ENCODE peak calls at places on chromosomes 13 and 19, in five cellular contexts. D is dorsolateral prefrontal cortex, E is lower lobe of right lung, T is AG04449, K is right atrium auricular region. Z is an unnamed sample.

GRCh38 chr13:42553098-42554046 is 20.6 kb upstream of the TNFSF11 start:
- DNase-seq in D (no peak), E (no peak), T (peak), K (no peak), Z (no peak)

GRCh38 chr19:38956264-38956663 is 19.3 kb downstream of the FBXO17 start:
- DNase-seq in D (no peak), E (no peak), T (no peak), K (no peak), Z (no peak)

GRCh38 chr19:46180701-46181385 is 32.8 kb downstream of the IGFL2 start:
- DNase-seq in E (no peak), T (no peak), K (no peak), D (no peak), Z (no peak)

GRCh38 chr19:32022946-32023832 is 322.2 kb upstream of the ZNF507 start:
- DNase-seq in D (no peak), E (no peak), K (no peak), T (no peak), Z (no peak)

GRCh38 chr19:35908010-35908441 is at the start of gene TYROBP:
- DNase-seq in K (no peak), T (no peak), D (no peak), E (peak), Z (no peak)

GRCh38 chr13:85806553-85807175 is 7.4 kb upstream of the SLITRK6 start:
- DNase-seq in T (peak), E (no peak), D (no peak), K (no peak), Z (no peak)

GRCh38 chr13:80084086-80084676 is 256.7 kb downstream of the SPRY2 start:
- DNase-seq in E (no peak), T (peak), D (no peak), K (no peak), Z (peak)

GRCh38 chr19:4823577-4823976 is 7.9 kb downstream of the TICAM1 start:
- DNase-seq in K (no peak), T (no peak), E (no peak), D (no peak), Z (no peak)

GRCh38 chr19:38852231-38853044 is 2.7 kb upstream of the HNRNPL start:
- DNase-seq in T (no peak), E (peak), K (peak), D (peak), Z (no peak)

GRCh38 chr19:1445932-1446712 is 3.8 kb upstream of the APC2 start:
- DNase-seq in D (peak), T (no peak), K (no peak), E (no peak), Z (no peak)

GRCh38 chr19:2260341-2260751 is 4.1 kb upstream of the JSRP1 start:
- DNase-seq in T (no peak), K (no peak), D (no peak), E (no peak), Z (no peak)

GRCh38 chr19:11073568-11073967 is 15.7 kb upstream of the LDLR start:
- DNase-seq in D (no peak), T (no peak), E (no peak), K (no peak), Z (no peak)

GRCh38 chr13:113083022-113083373 is 22.6 kb upstream of the F7 start:
- DNase-seq in K (no peak), T (no peak), D (no peak), E (peak), Z (no peak)

GRCh38 chr13:44448875-44449274 is 75.3 kb downstream of the SERP2 start:
- DNase-seq in K (no peak), D (no peak), E (no peak), T (no peak), Z (no peak)

GRCh38 chr13:44447783-44448182 is 74.2 kb downstream of the SERP2 start:
- DNase-seq in D (no peak), K (no peak), E (no peak), T (no peak), Z (no peak)

GRCh38 chr13:44449999-44450821 is 76.6 kb downstream of the SERP2 start:
- DNase-seq in D (no peak), K (no peak), E (no peak), T (no peak), Z (no peak)

GRCh38 chr13:44451109-44451508 is 77.5 kb downstream of the SERP2 start:
- DNase-seq in D (peak), T (no peak), E (no peak), K (no peak), Z (no peak)

GRCh38 chr13:44448373-44448772 is 74.7 kb downstream of the SERP2 start:
- DNase-seq in T (no peak), K (no peak), E (no peak), D (no peak), Z (no peak)
- H3K4me3 ChIP-seq in T (no peak), K (no peak), E (no peak), D (no peak), Z (no peak)

GRCh38 chr19:51131780-51132680 is 7.3 kb downstream of the SIGLEC9 start:
- DNase-seq in D (no peak), E (peak), K (peak), T (no peak), Z (peak)
- TF ChIP-seq CTCF in D (no peak), E (no peak), K (no peak), T (no peak), Z (peak)

DNA sequence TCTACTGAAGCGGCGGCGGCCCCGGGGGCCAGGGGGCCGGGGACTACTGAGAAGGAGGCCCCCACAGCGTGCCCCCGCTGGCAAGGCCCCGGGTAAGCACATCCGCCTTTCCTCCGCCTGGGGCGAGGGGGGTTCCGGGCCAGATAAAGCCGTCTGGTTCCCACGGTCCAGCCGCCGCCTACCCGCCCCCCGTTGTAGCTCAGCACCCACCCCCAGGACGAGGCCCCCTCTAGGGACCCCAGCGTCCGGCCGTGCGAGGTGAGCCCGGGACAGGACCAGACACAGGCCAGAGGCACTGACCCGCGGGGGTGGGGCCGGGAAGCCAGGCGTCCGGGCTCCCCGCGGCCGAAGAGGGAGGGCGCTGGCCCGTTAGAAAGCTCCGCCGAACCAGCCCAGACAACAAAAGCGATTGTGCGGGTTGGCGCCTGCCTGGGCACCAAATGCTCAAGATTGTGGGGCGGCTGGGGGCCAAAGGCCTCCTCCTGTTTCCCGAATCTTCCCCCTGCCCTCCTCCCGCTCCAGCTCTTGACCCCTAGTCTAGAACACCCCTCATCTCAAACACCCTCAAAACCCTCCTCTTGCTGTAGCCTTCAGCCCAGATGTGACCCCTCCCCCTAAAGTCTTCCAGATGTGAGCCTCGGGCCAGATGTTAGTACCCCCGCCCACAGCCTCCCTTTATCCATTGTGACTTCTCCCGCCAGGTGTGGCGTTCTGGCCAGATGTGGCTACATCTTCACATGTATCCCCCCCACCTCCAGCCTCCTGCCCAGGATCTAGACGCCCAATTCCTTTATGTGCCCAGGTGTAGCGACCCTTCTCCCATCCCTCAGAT is 867 bp upstream of the LTBP4 start:
- DNase-seq in K (no peak), D (no peak), T (no peak), E (no peak), Z (no peak)
- H3K4me3 ChIP-seq in K (peak), D (peak), T (no peak), E (peak), Z (no peak)

DNA sequence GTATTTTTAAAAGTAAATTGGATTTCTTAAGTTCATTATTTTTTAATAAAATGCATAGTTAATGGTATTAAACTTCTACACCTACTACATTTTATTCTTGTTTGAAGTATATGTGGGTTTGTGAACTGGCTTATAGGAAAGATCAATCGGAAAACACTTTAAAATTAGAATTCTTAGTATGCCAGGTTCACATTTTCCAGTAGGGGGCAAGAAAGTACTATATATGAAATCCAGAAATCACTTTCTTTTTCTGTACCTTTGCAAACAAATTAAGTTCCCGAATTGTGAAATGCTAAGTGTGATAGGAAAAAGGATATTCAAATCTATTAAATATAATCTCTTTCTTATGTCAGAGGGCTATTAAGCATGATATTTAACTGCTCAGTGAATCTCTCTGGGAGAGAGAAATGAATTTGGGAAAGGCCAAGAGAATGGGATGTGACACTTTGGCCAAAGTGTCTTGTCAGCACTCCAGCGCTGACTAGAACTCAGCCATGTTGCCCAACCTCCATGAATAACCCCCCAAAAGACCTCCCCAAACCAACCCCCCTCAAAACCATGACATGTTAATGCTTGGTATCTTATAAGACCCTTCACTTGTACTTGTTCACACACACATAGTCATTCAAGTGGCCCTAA is 122.6 kb upstream of the SLC10A2 start:
- DNase-seq in E (no peak), D (no peak), T (no peak), K (no peak), Z (no peak)
- TF ChIP-seq CTCF in E (no peak), D (peak), T (no peak), K (peak), Z (peak)